ENCODE peak calls at places on chromosomes 2 and 18, in ten cellular contexts. J is left ventricle myocardium inferior; X is H4; M is smooth muscle cell of the brain vasculature; I is NCI-H774; K is activated naive CD4-positive, alpha-beta T cell treated with anti-CD3 and anti-CD28 coated beads, Interleukin-2, amount 50 U/mL, for 16 hours; D is SJSA1; S is stimulated activated CD4-positive, alpha-beta T cell treated with anti-CD3 and anti-CD28 coated beads, Interleukin-12 subunit alpha, Interleukin-12 subunit beta, amount 100 ng/mL, for 4 hours; Z is HEK293T; L is mucosa of descending colon. C is an unnamed sample.

GRCh38 chr2:136179602-136179975 is 61.6 kb upstream of the CXCR4 start:
- DNase-seq in J (no peak), S (no peak), I (no peak), K (no peak), M (no peak), L (no peak), D (no peak), Z (no peak), X (no peak), C (no peak)

GRCh38 chr2:240224676-240225075 is 84.2 kb upstream of the OTOS start:
- DNase-seq in X (no peak), M (no peak), S (no peak), L (no peak), K (no peak), I (no peak), D (no peak), J (no peak), Z (no peak), C (no peak)

GRCh38 chr18:11956371-11957308 is 24.7 kb upstream of the IMPA2 start:
- DNase-seq in Z (no peak), S (no peak), L (no peak), X (no peak), D (no peak), M (no peak), K (no peak), J (no peak), I (no peak), C (no peak)

GRCh38 chr18:34620258-34620861 is 89.7 kb upstream of the DTNA start:
- DNase-seq in J (no peak), K (no peak), X (no peak), Z (no peak), M (no peak), L (no peak), I (no peak), S (no peak), D (no peak), C (no peak)

GRCh38 chr18:77622009-77622692 is 372.5 kb downstream of the GALR1 start:
- DNase-seq in Z (no peak), S (no peak), I (peak; percentile 83), J (no peak), D (no peak), L (no peak), M (no peak), X (peak; percentile 55), K (no peak), C (no peak)

GRCh38 chr2:240333985-240334384 is 101.5 kb upstream of the GPC1 start:
- DNase-seq in M (no peak), X (no peak), S (no peak), K (no peak), Z (no peak), I (no peak), J (no peak), L (peak; percentile 13), D (no peak), C (no peak)

GRCh38 chr2:135831180-135831812 is 5.7 kb downstream of the LCT start:
- DNase-seq in J (no peak), M (no peak), D (no peak), S (no peak), K (no peak), I (no peak), X (no peak), L (peak; percentile 15), Z (no peak), C (no peak)

GRCh38 chr2:46983065-46983801 is 67.6 kb upstream of the MCFD2 start:
- DNase-seq in K (no peak), X (no peak), J (peak; percentile 32), L (peak; percentile 49), I (no peak), M (no peak), S (no peak), D (no peak), Z (no peak), C (no peak)

GRCh38 chr2:102737435-102737834 is 24.4 kb upstream of the TMEM182 start:
- DNase-seq in I (no peak), Z (no peak), D (no peak), S (no peak), X (no peak), K (no peak), L (no peak), M (no peak), J (no peak), C (no peak)